ENCODE peak calls at places on chromosomes 11 and 22, in five cellular contexts. C is lower leg skin, G is left ventricle myocardium inferior, V is cardiac muscle cell, U is PC-3. B is an unnamed sample.

GRCh38 chr11:119729581-119730346 is 764 bp upstream of the NECTIN1 start:
- DNase-seq in C (peak), G (peak), V (peak), U (peak), B (peak)

GRCh38 chr11:69640260-69640994 is 529 bp upstream of the CCND1 start:
- DNase-seq in C (no peak), G (peak), V (peak), U (peak), B (no peak)

GRCh38 chr22:40714514-40714966 is 35.3 kb downstream of the MCHR1 start:
- DNase-seq in C (no peak), G (no peak), V (peak), U (peak), B (peak)

GRCh38 chr11:14503023-14503422 is 3.4 kb upstream of the COPB1 start:
- DNase-seq in C (no peak), G (no peak), V (no peak), U (no peak), B (peak)

GRCh38 chr11:115896084-115896483 is 391.9 kb upstream of the CADM1 start:
- DNase-seq in C (no peak), G (no peak), V (no peak), U (no peak), B (no peak)

GRCh38 chr11:102986815-102987214 is 31.3 kb upstream of the MMP13 start:
- DNase-seq in C (no peak), G (no peak), V (no peak), U (peak), B (peak)

GRCh38 chr11:65900125-65900898 is at the start of gene FOSL1:
- DNase-seq in C (peak), G (peak), V (peak), U (peak), B (peak)

GRCh38 chr22:37021710-37022482 is 2.4 kb downstream of the MPST start:
- DNase-seq in C (no peak), G (peak), V (peak), U (peak), B (peak)

GRCh38 chr11:78798567-78799170 is 224.0 kb upstream of the NARS2 start:
- DNase-seq in C (peak), G (peak), V (peak), U (peak), B (peak)

GRCh38 chr22:26023104-26023775 is 146.0 kb upstream of the SEZ6L start:
- DNase-seq in C (no peak), G (no peak), V (no peak), U (no peak), B (no peak)

GRCh38 chr11:45556851-45557707 is 108.3 kb downstream of the CHST1 start:
- DNase-seq in C (no peak), G (no peak), V (peak), U (peak), B (no peak)

GRCh38 chr22:17192186-17192585 is 27.0 kb downstream of the ADA2 start:
- DNase-seq in C (no peak), G (no peak), V (no peak), U (no peak), B (no peak)

GRCh38 chr11:108405706-108406105 is 61.6 kb downstream of the C11orf65 start:
- DNase-seq in C (no peak), G (no peak), V (no peak), U (peak), B (peak)

GRCh38 chr11:101617735-101618332 is 34.0 kb upstream of the TRPC6 start:
- DNase-seq in C (no peak), G (no peak), V (no peak), U (peak), B (peak)

GRCh38 chr22:23820748-23821211 is 18.0 kb downstream of the DERL3 start:
- DNase-seq in C (no peak), G (no peak), V (no peak), U (no peak), B (no peak)

GRCh38 chr11:63913866-63914830 is 2.8 kb downstream of the RCOR2 start:
- DNase-seq in C (no peak), G (no peak), V (no peak), U (no peak), B (no peak)

GRCh38 chr11:110891411-110891810 is 179.2 kb upstream of the ARHGAP20 start:
- DNase-seq in C (no peak), G (no peak), V (peak), U (no peak), B (peak)

GRCh38 chr11:121452609-121453150 is at the start of gene SORL1-AS1:
- DNase-seq in C (no peak), G (no peak), V (no peak), U (peak), B (no peak)

GRCh38 chr11:34988294-34989255 is 72.2 kb downstream of the PDHX start:
- DNase-seq in C (no peak), G (no peak), V (peak), U (no peak), B (peak)

GRCh38 chr11:19656140-19656541 is 56.5 kb upstream of the NAV2 start:
- DNase-seq in C (peak), G (no peak), V (no peak), U (no peak), B (no peak)

GRCh38 chr11:35914824-35915223 is 29.0 kb upstream of the LDLRAD3 start:
- DNase-seq in C (no peak), G (no peak), V (no peak), U (no peak), B (no peak)

GRCh38 chr22:24505337-24505736 is 10.2 kb downstream of the UPB1 start:
- DNase-seq in C (no peak), G (no peak), V (no peak), U (no peak), B (no peak)

GRCh38 chr11:92834296-92835020 is 135.0 kb upstream of the MTNR1B start:
- DNase-seq in C (no peak), G (no peak), V (no peak), U (no peak), B (no peak)

DNA sequence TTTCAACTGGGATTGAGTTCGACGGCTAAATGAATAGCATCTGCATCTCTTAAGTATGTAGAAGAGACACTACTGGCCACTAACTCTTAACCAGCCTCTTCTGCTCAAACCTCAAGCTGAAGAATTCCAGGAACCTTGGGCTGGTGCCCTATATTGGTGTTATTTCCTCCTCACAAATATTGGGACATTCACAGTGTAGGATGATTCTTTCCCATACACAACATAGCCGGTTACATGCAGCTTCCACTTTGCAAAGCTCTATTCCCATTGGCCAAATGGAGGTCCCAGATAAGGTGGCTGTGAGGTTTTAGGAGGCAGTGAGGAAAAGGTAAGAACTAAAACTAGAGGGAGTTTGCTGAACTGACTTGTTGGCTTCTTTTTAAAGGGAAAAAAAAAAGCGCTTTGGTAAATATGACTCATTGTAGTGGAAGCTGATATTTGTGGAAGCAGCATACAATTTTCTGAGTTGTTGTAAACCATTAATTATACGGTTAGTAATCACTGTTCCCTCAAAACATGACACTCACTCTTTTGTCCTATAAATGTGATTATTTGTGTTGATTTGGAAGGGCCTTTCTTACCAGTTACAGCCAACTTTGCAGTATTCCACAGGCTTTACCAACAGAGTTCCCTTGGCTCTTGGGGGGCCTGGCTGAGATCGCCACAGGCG is 17.6 kb downstream of the C22orf31 start:
- DNase-seq in C (no peak), G (no peak), V (peak), U (peak), B (peak)
- H3K4me3 ChIP-seq in C (no peak), G (no peak), V (no peak), U (no peak), B (peak)

GRCh38 chr11:8913961-8914660 is 3.1 kb downstream of the AKIP1 start:
- DNase-seq in C (no peak), G (no peak), V (peak), U (peak), B (no peak)
- TF ChIP-seq CTCF in C (no peak), G (peak), V (peak), U (peak), B (peak)

GRCh38 chr11:73218830-73219215 is 742 bp downstream of the P2RY2 start:
- DNase-seq in C (no peak), G (no peak), V (no peak), U (no peak), B (no peak)

GRCh38 chr11:73218106-73218829 is at the start of gene P2RY2:
- DNase-seq in C (peak), G (peak), V (peak), U (peak), B (peak)

GRCh38 chr11:73216466-73216865 is 1.6 kb upstream of the P2RY2 start:
- DNase-seq in C (no peak), G (no peak), V (no peak), U (no peak), B (no peak)

GRCh38 chr11:73217810-73218105 is 323 bp upstream of the P2RY2 start:
- DNase-seq in C (no peak), G (no peak), V (no peak), U (no peak), B (no peak)

GRCh38 chr11:73217131-73217809 is 811 bp upstream of the P2RY2 start:
- DNase-seq in C (no peak), G (no peak), V (no peak), U (no peak), B (no peak)
- H3K4me3 ChIP-seq in C (no peak), G (peak), V (no peak), U (peak), B (no peak)

GRCh38 chr11:26473216-26474194 is 98.6 kb downstream of the MUC15 start:
- DNase-seq in C (no peak), G (no peak), V (no peak), U (no peak), B (no peak)

GRCh38 chr11:26465270-26465669 is 106.8 kb downstream of the MUC15 start:
- DNase-seq in C (no peak), G (no peak), V (no peak), U (peak), B (no peak)

GRCh38 chr11:26470992-26471391 is 101.1 kb downstream of the MUC15 start:
- DNase-seq in C (no peak), G (no peak), V (no peak), U (no peak), B (no peak)

DNA sequence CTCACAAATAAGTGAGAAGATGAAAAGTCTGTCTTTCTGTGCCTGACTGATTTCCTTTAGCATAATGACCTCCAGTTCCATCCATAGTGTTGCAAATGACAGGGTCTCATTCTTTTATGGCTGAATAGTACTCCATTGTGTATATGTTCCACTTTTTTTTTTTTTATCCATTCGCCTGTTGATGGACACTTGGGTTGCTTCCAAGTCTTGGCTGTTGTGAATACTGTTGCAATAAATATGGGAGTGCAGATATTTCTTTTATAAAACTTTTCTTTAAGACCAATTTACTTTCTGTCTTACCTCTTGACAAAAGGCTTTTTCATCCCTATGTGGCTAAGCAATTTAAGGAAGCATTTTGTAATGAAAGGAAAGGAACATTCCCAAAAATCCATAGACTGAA is 104.6 kb downstream of the MUC15 start:
- DNase-seq in C (no peak), G (no peak), V (no peak), U (no peak), B (no peak)
- TF ChIP-seq CTCF in C (no peak), G (no peak), V (no peak), U (no peak), B (no peak)

GRCh38 chr11:40293655-40294342 is 1165.7 kb downstream of the LRRC4C start:
- DNase-seq in C (peak), G (peak), V (peak), U (peak), B (peak)

GRCh38 chr11:40295466-40295865 is 1164.0 kb downstream of the LRRC4C start:
- DNase-seq in C (no peak), G (no peak), V (no peak), U (no peak), B (no peak)

GRCh38 chr11:40294343-40294723 is 1165.1 kb downstream of the LRRC4C start:
- DNase-seq in C (no peak), G (no peak), V (no peak), U (no peak), B (no peak)

GRCh38 chr11:40291304-40292100 is 1168.0 kb downstream of the LRRC4C start:
- DNase-seq in C (no peak), G (no peak), V (no peak), U (no peak), B (no peak)

DNA sequence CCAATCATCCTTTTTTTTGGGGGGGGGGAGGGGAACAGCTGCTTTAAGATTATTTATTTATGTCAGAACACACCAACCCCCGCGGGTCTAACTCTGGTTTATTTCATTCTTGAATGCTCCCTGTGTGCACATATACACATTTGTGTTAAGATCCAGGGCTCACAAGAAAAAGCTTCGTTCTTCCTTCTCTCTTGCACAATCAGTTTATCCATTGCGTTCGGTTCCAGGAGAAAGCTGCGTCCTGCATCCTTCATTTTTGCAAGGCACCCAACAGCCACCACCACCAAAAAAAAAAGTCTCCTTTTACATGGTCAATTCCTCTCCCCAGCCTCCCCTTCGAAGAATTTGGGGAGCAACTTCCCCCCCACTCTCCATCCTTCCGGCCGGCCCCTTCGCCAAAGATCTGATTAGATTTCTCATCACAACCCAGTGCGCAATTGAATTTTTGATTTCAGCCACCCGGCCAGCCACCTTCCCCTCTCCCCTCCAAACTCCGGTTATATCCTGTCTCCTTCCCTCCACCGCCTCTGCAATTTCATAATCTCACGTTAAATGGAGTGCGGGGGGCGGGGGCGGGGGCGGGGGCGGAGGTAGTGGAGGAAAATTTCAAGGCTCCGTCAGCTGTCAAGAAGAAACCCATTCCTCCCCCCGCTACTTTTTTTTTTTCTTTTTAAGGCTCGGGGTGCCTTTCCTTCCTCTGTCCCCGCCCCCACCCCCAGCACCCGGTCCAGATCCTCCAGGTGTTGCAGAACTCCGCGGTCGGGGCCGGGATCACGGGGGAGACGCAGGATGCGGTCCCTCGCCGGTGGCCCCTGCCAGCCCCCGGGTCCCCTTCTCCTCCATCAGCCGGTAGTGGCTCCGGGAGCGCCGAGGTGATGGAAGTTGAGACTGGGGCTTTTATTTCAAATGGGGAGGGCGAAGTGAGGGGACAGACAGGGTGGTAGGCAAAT is 1166.5 kb downstream of the LRRC4C start:
- DNase-seq in C (no peak), G (no peak), V (peak), U (no peak), B (no peak)
- H3K4me3 ChIP-seq in C (peak), G (peak), V (peak), U (peak), B (peak)

DNA sequence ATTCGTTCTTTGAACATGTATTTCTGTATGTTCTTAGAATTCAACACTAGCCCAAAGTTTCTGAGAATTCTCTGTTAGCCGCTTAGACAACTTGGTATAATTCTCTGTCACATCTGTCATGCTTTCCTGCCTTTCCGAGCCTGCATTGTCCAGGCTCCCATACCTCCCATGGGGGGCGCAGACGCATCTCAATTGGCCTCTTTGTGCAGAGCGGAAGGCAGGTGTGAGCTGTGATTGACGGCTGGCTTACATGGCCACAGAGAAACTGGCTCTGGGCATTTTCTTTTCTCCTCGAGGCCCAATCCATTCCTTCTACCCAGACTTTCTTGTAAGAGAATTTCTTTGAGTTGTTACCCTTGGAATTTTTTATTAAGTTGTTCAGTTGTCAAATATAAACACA is 132.7 kb upstream of the SESN3 start:
- DNase-seq in C (no peak), G (no peak), V (no peak), U (no peak), B (no peak)
- TF ChIP-seq CTCF in C (no peak), G (no peak), V (no peak), U (no peak), B (no peak)

DNA sequence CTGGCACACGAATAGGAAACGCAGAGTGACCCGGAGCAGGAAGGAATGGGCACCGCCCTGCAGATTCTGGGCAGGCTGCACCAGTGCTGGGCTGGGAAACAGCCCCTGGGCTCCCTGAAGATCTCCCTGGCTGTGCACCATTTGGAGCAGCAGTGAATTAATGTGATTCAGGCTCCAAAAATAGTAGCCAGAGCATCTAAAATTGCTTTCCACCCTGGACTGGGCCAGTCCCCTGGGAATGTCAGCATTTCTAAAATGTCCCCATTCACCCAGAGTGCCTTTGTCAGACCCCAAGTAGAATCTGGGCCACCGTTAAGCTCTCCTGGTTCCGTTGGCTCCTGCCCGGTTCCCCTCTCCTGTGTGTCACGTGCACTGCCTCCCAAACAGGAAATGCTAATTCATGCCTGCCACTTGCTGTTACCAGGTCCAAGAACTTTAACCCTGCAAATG is 18.5 kb downstream of the IRAG1 start:
- DNase-seq in C (peak), G (peak), V (no peak), U (no peak), B (peak)
- H3K4me3 ChIP-seq in C (no peak), G (peak), V (no peak), U (no peak), B (peak)

GRCh38 chr22:39230261-39231196 is 14.3 kb downstream of the PDGFB start:
- DNase-seq in C (no peak), G (no peak), V (peak), U (no peak), B (no peak)
- TF ChIP-seq CTCF in C (peak), G (no peak), V (no peak), U (no peak), B (no peak)

GRCh38 chr11:17471501-17471900 is 5.1 kb downstream of the ABCC8 start:
- DNase-seq in C (no peak), G (no peak), V (no peak), U (peak), B (no peak)

GRCh38 chr11:17469998-17470397 is 6.6 kb downstream of the ABCC8 start:
- DNase-seq in C (no peak), G (no peak), V (no peak), U (no peak), B (no peak)

GRCh38 chr11:17473071-17473744 is 3.4 kb downstream of the ABCC8 start:
- DNase-seq in C (no peak), G (no peak), V (peak), U (peak), B (no peak)

GRCh38 chr11:17475666-17476316 is 854 bp downstream of the ABCC8 start:
- DNase-seq in C (no peak), G (no peak), V (no peak), U (no peak), B (no peak)

DNA sequence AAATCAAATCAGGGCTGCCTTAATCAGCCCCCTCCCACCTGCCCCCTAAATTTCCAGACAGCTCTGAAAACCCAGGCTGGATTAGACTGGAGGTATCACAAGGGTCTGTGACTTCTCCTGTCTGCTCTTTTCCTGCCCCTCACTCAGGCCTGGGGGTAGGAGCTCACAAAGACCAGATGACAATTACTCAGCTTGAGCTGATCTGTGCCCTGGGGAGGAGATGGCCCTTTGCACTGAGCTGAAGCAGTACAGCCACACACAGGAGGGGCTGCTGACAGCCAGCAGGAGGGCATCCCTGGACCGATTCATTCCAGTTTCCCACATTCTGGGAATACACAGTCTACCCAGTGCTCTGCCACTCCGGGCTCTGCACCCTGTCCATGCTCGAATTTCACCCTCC is 4.2 kb downstream of the ABCC8 start:
- DNase-seq in C (no peak), G (no peak), V (no peak), U (no peak), B (no peak)
- H3K4me3 ChIP-seq in C (no peak), G (no peak), V (no peak), U (no peak), B (no peak)

B was measured in AG10803.